ENCODE peak calls at places on chromosomes 13 and 19, in five cellular contexts. F is PC-3, J is astrocyte, G is fibroblast of lung, H is H9. P is an unnamed sample. For H4K20me1, the result is how much of the 10 kb centered on the place peaks cover.

GRCh38 chr13:74074723-74075122 is 59.5 kb downstream of the KLF12 start:
- DNase-seq in F (peak), J (peak), G (peak), H (no peak), P (no peak)

GRCh38 chr13:29888306-29888705 is 37.9 kb upstream of the UBL3 start:
- DNase-seq in F (no peak), J (no peak), G (no peak), H (no peak), P (no peak)

GRCh38 chr13:112441226-112441625 is 65.1 kb downstream of the SPACA7 start:
- DNase-seq in F (no peak), J (no peak), G (no peak), H (no peak), P (no peak)

GRCh38 chr19:38831142-38831605 is 420 bp downstream of the ECH1 start:
- DNase-seq in F (peak), J (peak), G (peak), H (peak), P (no peak)

GRCh38 chr19:53057904-53058579 is 13.5 kb downstream of the ERVV-2 start:
- DNase-seq in F (peak), J (no peak), G (no peak), H (peak), P (no peak)

GRCh38 chr13:61600360-61601033 is 184.8 kb upstream of the PCDH20 start:
- DNase-seq in F (no peak), J (no peak), G (no peak), H (no peak), P (no peak)

GRCh38 chr13:99383946-99384345 is 76.7 kb upstream of the GPR183 start:
- DNase-seq in F (no peak), J (no peak), G (no peak), H (peak), P (no peak)

GRCh38 chr13:98150836-98151489 is 8.1 kb downstream of the FARP1 start:
- DNase-seq in F (no peak), J (no peak), G (no peak), H (no peak), P (no peak)

GRCh38 chr19:14363203-14364097 is 17.8 kb upstream of the ADGRE5 start:
- DNase-seq in F (peak), J (peak), G (peak), H (peak), P (no peak)

GRCh38 chr19:17865364-17866311 is 5.9 kb downstream of the RPL18A start:
- DNase-seq in F (peak), J (no peak), G (no peak), H (no peak), P (no peak)

GRCh38 chr19:17862711-17863519 is 3.2 kb downstream of the RPL18A start:
- DNase-seq in F (no peak), J (no peak), G (no peak), H (no peak), P (no peak)

GRCh38 chr19:17860993-17861360 is 1.3 kb downstream of the RPL18A start:
- DNase-seq in F (no peak), J (no peak), G (no peak), H (no peak), P (no peak)

GRCh38 chr19:17861542-17862402 is 2.1 kb downstream of the RPL18A start:
- DNase-seq in F (no peak), J (no peak), G (no peak), H (no peak), P (no peak)

GRCh38 chr19:17863520-17864182 is 3.9 kb downstream of the RPL18A start:
- DNase-seq in F (no peak), J (no peak), G (no peak), H (no peak), P (no peak)
- H4K20me1 ChIP-seq in F (half or more), J (half or more), G (under half), H (under half), P (under half)

GRCh38 chr19:55322495-55322894 is 2.6 kb downstream of the TMEM150B start:
- DNase-seq in F (no peak), J (no peak), G (no peak), H (no peak), P (no peak)

GRCh38 chr19:55321466-55321865 is 3.7 kb downstream of the TMEM150B start:
- DNase-seq in F (no peak), J (no peak), G (no peak), H (no peak), P (no peak)

GRCh38 chr19:55316646-55317045 is 8.5 kb downstream of the TMEM150B start:
- DNase-seq in F (no peak), J (no peak), G (no peak), H (peak), P (no peak)

GRCh38 chr19:55320844-55321419 is 4.2 kb downstream of the TMEM150B start:
- DNase-seq in F (no peak), J (no peak), G (no peak), H (peak), P (no peak)

GRCh38 chr19:55319786-55320185 is 5.4 kb downstream of the TMEM150B start:
- DNase-seq in F (no peak), J (no peak), G (peak), H (peak), P (no peak)
- H3K9ac ChIP-seq in F (no peak), J (no peak), G (no peak), H (no peak), P (no peak)

GRCh38 chr19:55443045-55443823 is at the start of gene SHISA7:
- DNase-seq in F (peak), J (no peak), G (no peak), H (no peak), P (no peak)
- TF ChIP-seq CTCF in F (no peak), J (no peak), G (no peak), H (no peak), P (no peak)

GRCh38 chr19:16361926-16362325 is 37.3 kb downstream of the KLF2 start:
- DNase-seq in F (no peak), J (no peak), G (no peak), H (no peak), P (no peak)

GRCh38 chr19:16363133-16363851 is 38.7 kb downstream of the KLF2 start:
- DNase-seq in F (no peak), J (no peak), G (no peak), H (no peak), P (no peak)

GRCh38 chr19:16360738-16361137 is 36.1 kb downstream of the KLF2 start:
- DNase-seq in F (no peak), J (no peak), G (no peak), H (no peak), P (no peak)

GRCh38 chr19:16359964-16360363 is 35.3 kb downstream of the KLF2 start:
- DNase-seq in F (no peak), J (no peak), G (no peak), H (no peak), P (no peak)

GRCh38 chr19:16361254-16361653 is 36.6 kb downstream of the KLF2 start:
- DNase-seq in F (no peak), J (no peak), G (no peak), H (no peak), P (no peak)
- H4K20me1 ChIP-seq in F (under half), J (under half), G (under half), H (under half), P (under half)

DNA sequence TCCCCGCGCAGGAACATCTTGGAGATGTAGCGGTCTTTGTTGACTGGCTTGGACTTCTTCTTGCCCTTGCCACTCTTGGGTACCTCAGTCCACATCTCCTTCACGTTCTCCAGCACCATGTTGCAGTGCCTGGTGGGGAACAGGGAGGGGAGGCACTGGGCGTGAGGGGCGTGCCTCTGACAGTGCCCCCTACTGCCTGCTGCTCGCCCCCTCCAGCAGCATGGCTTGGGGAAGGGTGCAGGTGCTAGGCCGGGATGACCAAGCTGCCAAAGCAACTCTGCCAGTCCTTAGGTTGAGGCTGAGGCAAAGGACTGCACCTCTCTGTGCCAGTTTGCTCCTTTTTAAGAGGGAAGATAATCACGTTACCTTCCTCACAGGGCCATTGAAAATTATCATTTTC is 4.2 kb downstream of the SNRPD2 start:
- DNase-seq in F (no peak), J (no peak), G (no peak), H (no peak), P (no peak)
- H3K9ac ChIP-seq in F (no peak), J (no peak), G (no peak), H (no peak), P (no peak)

GRCh38 chr13:42329239-42329638 is 57.3 kb downstream of the AKAP11 start:
- DNase-seq in F (no peak), J (no peak), G (no peak), H (no peak), P (no peak)

GRCh38 chr13:42337808-42338600 is 66.1 kb downstream of the AKAP11 start:
- DNase-seq in F (peak), J (no peak), G (no peak), H (no peak), P (no peak)

GRCh38 chr13:42333613-42334328 is 61.8 kb downstream of the AKAP11 start:
- DNase-seq in F (peak), J (peak), G (peak), H (peak), P (peak)

GRCh38 chr13:42330991-42331390 is 59.0 kb downstream of the AKAP11 start:
- DNase-seq in F (no peak), J (no peak), G (no peak), H (no peak), P (no peak)

GRCh38 chr13:42334329-42334706 is 62.4 kb downstream of the AKAP11 start:
- DNase-seq in F (no peak), J (no peak), G (no peak), H (no peak), P (peak)
- TF ChIP-seq CTCF in F (no peak), J (no peak), G (no peak), H (no peak), P (no peak)

GRCh38 chr19:18781047-18781600 is 10.0 kb downstream of the COMP start:
- DNase-seq in F (no peak), J (no peak), G (no peak), H (no peak), P (no peak)
- H4K20me1 ChIP-seq in F (under half), J (under half), G (under half), H (under half), P (under half)

GRCh38 chr19:11304936-11305335 is 9.0 kb downstream of the TSPAN16 start:
- DNase-seq in F (no peak), J (no peak), G (no peak), H (no peak), P (no peak)
- H3K9ac ChIP-seq in F (no peak), J (no peak), G (no peak), H (no peak), P (no peak)

DNA sequence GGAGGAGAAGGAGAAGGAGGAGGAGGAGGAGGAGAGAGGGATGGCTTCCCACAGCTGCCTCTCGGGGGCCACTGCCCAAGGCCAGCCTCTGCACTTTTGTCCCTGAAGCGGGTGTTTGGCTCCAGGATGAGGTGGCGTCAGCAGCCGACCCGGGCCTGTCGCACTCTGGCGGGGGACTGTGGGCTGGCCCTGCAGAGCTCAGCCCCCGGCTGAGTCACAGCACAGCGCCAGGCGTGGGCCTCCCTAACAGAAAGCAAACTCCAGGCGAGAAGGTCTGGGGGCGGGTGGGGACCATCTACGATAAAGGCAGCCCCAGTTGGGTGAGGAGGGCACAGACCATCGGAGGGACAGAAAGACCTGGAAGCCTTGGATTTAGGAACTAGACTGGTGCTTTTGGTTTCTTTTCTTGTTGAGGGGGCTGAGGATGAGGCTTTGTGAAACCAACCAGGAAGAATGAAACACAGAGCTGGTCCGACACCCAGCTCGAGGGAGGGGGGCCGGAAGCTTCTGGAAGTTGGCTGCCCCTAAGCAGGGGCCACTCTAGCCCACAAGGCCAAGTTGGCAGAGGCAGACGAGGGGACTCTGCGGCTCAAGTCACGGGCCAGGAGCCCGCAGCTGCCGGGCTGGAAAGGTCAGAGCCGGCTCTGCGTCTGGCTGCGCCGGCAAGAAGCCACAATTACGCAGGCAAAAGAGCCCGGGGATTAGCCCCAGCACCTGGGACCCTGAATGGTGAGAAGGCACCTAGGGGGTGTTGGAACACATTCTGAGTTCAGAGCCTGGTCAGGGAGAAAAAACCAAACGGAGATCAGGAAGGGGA is 18.2 kb downstream of the LSM4 start:
- DNase-seq in F (peak), J (peak), G (peak), H (peak), P (peak)
- TF ChIP-seq CTCF in F (no peak), J (no peak), G (no peak), H (no peak), P (no peak)